ENCODE peak calls at places on chromosomes 7 and 10, in seven cellular contexts. One of them, this sample, is unnamed.

GRCh38 chr7:28629216-28629848 is 217.0 kb downstream of the CREB5 start:
- DNase-seq in fibroblast of the aortic adventitia: peak; percentile 25
- DNase-seq in AG09309: no peak
- DNase-seq in BJ: peak; percentile 19
- DNase-seq in stomach: no peak
- DNase-seq in astrocyte of the spinal cord: peak; percentile 22
- DNase-seq in Peyer's patch: no peak
- DNase-seq in this sample: peak; percentile 72

GRCh38 chr7:1151156-1151555 is 8.8 kb downstream of the ZFAND2A start:
- DNase-seq in fibroblast of the aortic adventitia: no peak
- DNase-seq in AG09309: no peak
- DNase-seq in BJ: no peak
- DNase-seq in stomach: no peak
- DNase-seq in astrocyte of the spinal cord: no peak
- DNase-seq in Peyer's patch: no peak
- DNase-seq in this sample: no peak

GRCh38 chr7:51060536-51060935 is 256.1 kb downstream of the COBL start:
- DNase-seq in fibroblast of the aortic adventitia: no peak
- DNase-seq in AG09309: no peak
- DNase-seq in BJ: no peak
- DNase-seq in stomach: no peak
- DNase-seq in astrocyte of the spinal cord: no peak
- DNase-seq in Peyer's patch: no peak
- DNase-seq in this sample: no peak

GRCh38 chr7:36979810-36980248 is 255.5 kb upstream of the AOAH start:
- DNase-seq in fibroblast of the aortic adventitia: peak; percentile 54
- DNase-seq in AG09309: no peak
- DNase-seq in BJ: no peak
- DNase-seq in stomach: no peak
- DNase-seq in astrocyte of the spinal cord: no peak
- DNase-seq in Peyer's patch: no peak
- DNase-seq in this sample: no peak

GRCh38 chr10:92241158-92241500 is 49.7 kb downstream of the CPEB3 start:
- DNase-seq in fibroblast of the aortic adventitia: no peak
- DNase-seq in AG09309: no peak
- DNase-seq in BJ: no peak
- DNase-seq in stomach: no peak
- DNase-seq in astrocyte of the spinal cord: no peak
- DNase-seq in Peyer's patch: no peak
- DNase-seq in this sample: no peak

GRCh38 chr10:88986549-88987242 is 3.9 kb upstream of the FAS start:
- DNase-seq in fibroblast of the aortic adventitia: peak; percentile 69
- DNase-seq in AG09309: no peak
- DNase-seq in BJ: no peak
- DNase-seq in stomach: peak; percentile 33
- DNase-seq in astrocyte of the spinal cord: peak; percentile 53
- DNase-seq in Peyer's patch: no peak
- DNase-seq in this sample: peak; percentile 64

GRCh38 chr7:27686315-27686714 is 23.6 kb upstream of the HIBADH start:
- DNase-seq in fibroblast of the aortic adventitia: peak; percentile 40
- DNase-seq in AG09309: peak; percentile 31
- DNase-seq in BJ: no peak
- DNase-seq in stomach: no peak
- DNase-seq in astrocyte of the spinal cord: no peak
- DNase-seq in Peyer's patch: no peak
- DNase-seq in this sample: peak; percentile 52

GRCh38 chr7:24025094-24025493 is 258.9 kb upstream of the NPY start:
- DNase-seq in fibroblast of the aortic adventitia: no peak
- DNase-seq in AG09309: no peak
- DNase-seq in BJ: no peak
- DNase-seq in stomach: no peak
- DNase-seq in astrocyte of the spinal cord: peak; percentile 61
- DNase-seq in Peyer's patch: no peak
- DNase-seq in this sample: no peak

GRCh38 chr10:31341552-31341951 is 22.5 kb downstream of the ZEB1 start:
- DNase-seq in fibroblast of the aortic adventitia: no peak
- DNase-seq in AG09309: no peak
- DNase-seq in BJ: no peak
- DNase-seq in stomach: no peak
- DNase-seq in astrocyte of the spinal cord: no peak
- DNase-seq in Peyer's patch: no peak
- DNase-seq in this sample: no peak

GRCh38 chr7:78746261-78746660 is 707.2 kb downstream of the MAGI2 start:
- DNase-seq in fibroblast of the aortic adventitia: no peak
- DNase-seq in AG09309: no peak
- DNase-seq in BJ: no peak
- DNase-seq in stomach: no peak
- DNase-seq in astrocyte of the spinal cord: no peak
- DNase-seq in Peyer's patch: no peak
- DNase-seq in this sample: no peak

GRCh38 chr10:132942740-132943554 is 577 bp upstream of the CFAP46 start:
- DNase-seq in fibroblast of the aortic adventitia: no peak
- DNase-seq in AG09309: no peak
- DNase-seq in BJ: no peak
- DNase-seq in stomach: no peak
- DNase-seq in astrocyte of the spinal cord: no peak
- DNase-seq in Peyer's patch: no peak
- DNase-seq in this sample: no peak

GRCh38 chr10:93189959-93190358 is 116.3 kb downstream of the CYP26A1 start:
- DNase-seq in fibroblast of the aortic adventitia: no peak
- DNase-seq in AG09309: no peak
- DNase-seq in BJ: no peak
- DNase-seq in stomach: peak; percentile 53
- DNase-seq in astrocyte of the spinal cord: no peak
- DNase-seq in Peyer's patch: no peak
- DNase-seq in this sample: no peak

GRCh38 chr10:101875068-101875688 is 31.6 kb upstream of the KCNIP2 start:
- DNase-seq in fibroblast of the aortic adventitia: no peak
- DNase-seq in AG09309: no peak
- DNase-seq in BJ: no peak
- DNase-seq in stomach: no peak
- DNase-seq in astrocyte of the spinal cord: no peak
- DNase-seq in Peyer's patch: no peak
- DNase-seq in this sample: no peak

GRCh38 chr10:31803606-31804195 is 124.9 kb downstream of the ARHGAP12 start:
- DNase-seq in fibroblast of the aortic adventitia: no peak
- DNase-seq in AG09309: no peak
- DNase-seq in BJ: no peak
- DNase-seq in stomach: no peak
- DNase-seq in astrocyte of the spinal cord: peak; percentile 10
- DNase-seq in Peyer's patch: no peak
- DNase-seq in this sample: no peak

GRCh38 chr7:75878312-75878768 is 494 bp upstream of the RHBDD2 start:
- DNase-seq in fibroblast of the aortic adventitia: no peak
- DNase-seq in AG09309: no peak
- DNase-seq in BJ: no peak
- DNase-seq in stomach: no peak
- DNase-seq in astrocyte of the spinal cord: no peak
- DNase-seq in Peyer's patch: no peak
- DNase-seq in this sample: no peak

GRCh38 chr7:116185956-116186355 is 24.4 kb upstream of the TES start:
- DNase-seq in fibroblast of the aortic adventitia: no peak
- DNase-seq in AG09309: no peak
- DNase-seq in BJ: no peak
- DNase-seq in stomach: no peak
- DNase-seq in astrocyte of the spinal cord: peak; percentile 22
- DNase-seq in Peyer's patch: no peak
- DNase-seq in this sample: peak; percentile 60

GRCh38 chr10:70286616-70287015 is 2.8 kb upstream of the NPFFR1 start:
- DNase-seq in fibroblast of the aortic adventitia: no peak
- DNase-seq in AG09309: no peak
- DNase-seq in BJ: no peak
- DNase-seq in stomach: peak; percentile 24
- DNase-seq in astrocyte of the spinal cord: peak; percentile 9
- DNase-seq in Peyer's patch: no peak
- DNase-seq in this sample: no peak

GRCh38 chr7:31690892-31691291 is 3.9 kb downstream of the PPP1R17 start:
- DNase-seq in fibroblast of the aortic adventitia: no peak
- DNase-seq in AG09309: no peak
- DNase-seq in BJ: no peak
- DNase-seq in stomach: no peak
- DNase-seq in astrocyte of the spinal cord: no peak
- DNase-seq in Peyer's patch: no peak
- DNase-seq in this sample: no peak

GRCh38 chr10:9254353-9254752 is 1199.9 kb downstream of the GATA3 start:
- DNase-seq in fibroblast of the aortic adventitia: peak; percentile 77
- DNase-seq in AG09309: peak; percentile 34
- DNase-seq in BJ: peak; percentile 59
- DNase-seq in stomach: no peak
- DNase-seq in astrocyte of the spinal cord: peak; percentile 56
- DNase-seq in Peyer's patch: no peak
- DNase-seq in this sample: no peak

GRCh38 chr7:87113077-87113476 is 39.2 kb upstream of the DMTF1 start:
- DNase-seq in fibroblast of the aortic adventitia: peak; percentile 83
- DNase-seq in AG09309: no peak
- DNase-seq in BJ: no peak
- DNase-seq in stomach: no peak
- DNase-seq in astrocyte of the spinal cord: peak; percentile 38
- DNase-seq in Peyer's patch: no peak
- DNase-seq in this sample: peak; percentile 77

GRCh38 chr10:24468281-24468751 is 255.4 kb downstream of the ARHGAP21 start:
- DNase-seq in fibroblast of the aortic adventitia: no peak
- DNase-seq in AG09309: no peak
- DNase-seq in BJ: no peak
- DNase-seq in stomach: peak; percentile 43
- DNase-seq in astrocyte of the spinal cord: peak; percentile 56
- DNase-seq in Peyer's patch: no peak
- DNase-seq in this sample: no peak

GRCh38 chr7:3087243-3087642 is 43.6 kb upstream of the CARD11 start:
- DNase-seq in fibroblast of the aortic adventitia: no peak
- DNase-seq in AG09309: no peak
- DNase-seq in BJ: no peak
- DNase-seq in stomach: no peak
- DNase-seq in astrocyte of the spinal cord: peak; percentile 36
- DNase-seq in Peyer's patch: no peak
- DNase-seq in this sample: peak; percentile 2

GRCh38 chr10:42941790-42942189 is 135.1 kb upstream of the RET start:
- DNase-seq in fibroblast of the aortic adventitia: no peak
- DNase-seq in AG09309: no peak
- DNase-seq in BJ: no peak
- DNase-seq in stomach: no peak
- DNase-seq in astrocyte of the spinal cord: no peak
- DNase-seq in Peyer's patch: no peak
- DNase-seq in this sample: no peak

GRCh38 chr7:158725506-158725800 is 20.8 kb upstream of the NCAPG2 start:
- DNase-seq in fibroblast of the aortic adventitia: no peak
- DNase-seq in AG09309: no peak
- DNase-seq in BJ: no peak
- DNase-seq in stomach: no peak
- DNase-seq in astrocyte of the spinal cord: no peak
- DNase-seq in Peyer's patch: no peak
- DNase-seq in this sample: no peak

GRCh38 chr10:6917125-6917524 is 337.0 kb upstream of the PRKCQ start:
- DNase-seq in fibroblast of the aortic adventitia: peak; percentile 2
- DNase-seq in AG09309: no peak
- DNase-seq in BJ: no peak
- DNase-seq in stomach: no peak
- DNase-seq in astrocyte of the spinal cord: no peak
- DNase-seq in Peyer's patch: no peak
- DNase-seq in this sample: no peak

GRCh38 chr10:6916601-6917000 is 336.5 kb upstream of the PRKCQ start:
- DNase-seq in fibroblast of the aortic adventitia: no peak
- DNase-seq in AG09309: no peak
- DNase-seq in BJ: no peak
- DNase-seq in stomach: no peak
- DNase-seq in astrocyte of the spinal cord: no peak
- DNase-seq in Peyer's patch: no peak
- DNase-seq in this sample: no peak

GRCh38 chr10:6919077-6919476 is 339.0 kb upstream of the PRKCQ start:
- DNase-seq in fibroblast of the aortic adventitia: no peak
- DNase-seq in AG09309: no peak
- DNase-seq in BJ: no peak
- DNase-seq in stomach: no peak
- DNase-seq in astrocyte of the spinal cord: no peak
- DNase-seq in Peyer's patch: no peak
- DNase-seq in this sample: no peak

GRCh38 chr10:6918305-6918704 is 338.2 kb upstream of the PRKCQ start:
- DNase-seq in fibroblast of the aortic adventitia: no peak
- DNase-seq in AG09309: no peak
- DNase-seq in BJ: no peak
- DNase-seq in stomach: peak; percentile 52
- DNase-seq in astrocyte of the spinal cord: no peak
- DNase-seq in Peyer's patch: no peak
- DNase-seq in this sample: no peak

GRCh38 chr10:6920072-6921019 is 340.3 kb upstream of the PRKCQ start:
- DNase-seq in fibroblast of the aortic adventitia: peak; percentile 19
- DNase-seq in AG09309: no peak
- DNase-seq in BJ: no peak
- DNase-seq in stomach: peak; percentile 82
- DNase-seq in astrocyte of the spinal cord: peak; percentile 55
- DNase-seq in Peyer's patch: peak; percentile 53
- DNase-seq in this sample: peak; percentile 12
- H3K4me3 ChIP-seq in fibroblast of the aortic adventitia: no peak overlapping the region
- H3K4me3 ChIP-seq in AG09309: no peak overlapping the region
- H3K4me3 ChIP-seq in BJ: no peak overlapping the region
- H3K4me3 ChIP-seq in stomach: peak overlapping the region; percentile 2
- H3K4me3 ChIP-seq in astrocyte of the spinal cord: no peak overlapping the region
- H3K4me3 ChIP-seq in Peyer's patch: no peak overlapping the region
- H3K4me3 ChIP-seq in this sample: no peak overlapping the region

DNA sequence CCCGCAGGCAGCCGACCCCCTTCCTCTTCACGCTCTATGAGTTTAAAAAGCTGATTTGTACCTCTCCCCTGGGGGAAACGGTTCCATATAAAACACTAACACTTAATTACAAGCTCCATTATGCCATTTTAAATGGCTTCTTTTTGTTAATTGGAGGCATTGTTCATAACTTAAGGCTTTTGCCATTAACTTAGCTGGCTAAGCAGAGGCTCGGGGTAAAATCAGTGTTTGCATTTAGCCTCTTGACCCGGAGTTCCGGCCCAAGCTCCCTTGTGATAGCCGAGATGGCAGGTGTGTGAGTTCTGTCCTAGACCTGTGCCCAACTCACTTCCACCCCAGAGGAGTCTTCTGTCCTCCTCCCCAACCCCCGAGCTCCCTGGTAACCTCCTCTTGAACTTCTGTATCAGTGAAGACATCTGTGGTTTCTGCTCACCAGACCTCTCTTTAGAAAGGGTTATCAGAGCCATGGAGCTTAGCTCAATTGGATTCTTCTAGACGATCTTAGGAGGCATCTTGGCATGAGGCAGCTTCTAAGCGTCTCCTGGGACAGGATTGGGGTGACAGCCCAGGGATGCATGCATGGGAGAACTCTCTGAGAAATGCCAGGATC is 34.2 kb upstream of the SH2B2 start:
- DNase-seq in fibroblast of the aortic adventitia: no peak
- DNase-seq in AG09309: no peak
- DNase-seq in BJ: no peak
- DNase-seq in stomach: no peak
- DNase-seq in astrocyte of the spinal cord: no peak
- DNase-seq in Peyer's patch: no peak
- DNase-seq in this sample: no peak
- H3K4me3 ChIP-seq in fibroblast of the aortic adventitia: no peak overlapping the region
- H3K4me3 ChIP-seq in AG09309: no peak overlapping the region
- H3K4me3 ChIP-seq in BJ: no peak overlapping the region
- H3K4me3 ChIP-seq in stomach: no peak overlapping the region
- H3K4me3 ChIP-seq in astrocyte of the spinal cord: no peak overlapping the region
- H3K4me3 ChIP-seq in Peyer's patch: no peak overlapping the region
- H3K4me3 ChIP-seq in this sample: no peak overlapping the region

GRCh38 chr7:143002856-143003255 is 24.1 kb downstream of the OR9A2 start:
- DNase-seq in fibroblast of the aortic adventitia: no peak
- DNase-seq in AG09309: no peak
- DNase-seq in BJ: no peak
- DNase-seq in stomach: peak; percentile 81
- DNase-seq in astrocyte of the spinal cord: no peak
- DNase-seq in Peyer's patch: no peak
- DNase-seq in this sample: no peak
- H3K4me3 ChIP-seq in fibroblast of the aortic adventitia: no peak overlapping the region
- H3K4me3 ChIP-seq in AG09309: no peak overlapping the region
- H3K4me3 ChIP-seq in BJ: no peak overlapping the region
- H3K4me3 ChIP-seq in stomach: peak overlapping the region; percentile 29
- H3K4me3 ChIP-seq in astrocyte of the spinal cord: no peak overlapping the region
- H3K4me3 ChIP-seq in Peyer's patch: peak overlapping the region; percentile 22
- H3K4me3 ChIP-seq in this sample: no peak overlapping the region

GRCh38 chr10:17175551-17175950 is 25.9 kb downstream of the TRDMT1 start:
- DNase-seq in fibroblast of the aortic adventitia: peak; percentile 20
- DNase-seq in AG09309: no peak
- DNase-seq in BJ: no peak
- DNase-seq in stomach: no peak
- DNase-seq in astrocyte of the spinal cord: peak; percentile 38
- DNase-seq in Peyer's patch: no peak
- DNase-seq in this sample: peak; percentile 73
- H3K4me3 ChIP-seq in fibroblast of the aortic adventitia: no peak overlapping the region
- H3K4me3 ChIP-seq in AG09309: no peak overlapping the region
- H3K4me3 ChIP-seq in BJ: no peak overlapping the region
- H3K4me3 ChIP-seq in stomach: no peak overlapping the region
- H3K4me3 ChIP-seq in astrocyte of the spinal cord: no peak overlapping the region
- H3K4me3 ChIP-seq in Peyer's patch: no peak overlapping the region
- H3K4me3 ChIP-seq in this sample: no peak overlapping the region

This sample was measured in cardiac fibroblast.